ENCODE peak calls at places on chromosomes 11 and 22, in eight cellular contexts. V is vagina, Q is myocyte, F is IMR-90, B is HFFc6, P is cardiac muscle cell, W is NCI-H1092 treated with DMSO at 0.1 percent for 48 hours, Y is ovary. Z is an unnamed sample.

GRCh38 chr11:1650918-1651262 is 21.3 kb downstream of the KRTAP5-5 start:
- DNase-seq in V (no peak), Q (no peak), F (no peak), B (no peak), P (no peak), W (no peak), Y (no peak), Z (no peak)

GRCh38 chr11:112597290-112597689 is 336.6 kb upstream of the PLET1 start:
- DNase-seq in V (no peak), Q (no peak), F (no peak), B (no peak), P (no peak), W (no peak), Y (no peak), Z (no peak)

GRCh38 chr22:49887074-49887471 is 31.2 kb downstream of the ALG12 start:
- DNase-seq in V (no peak), Q (no peak), F (no peak), B (no peak), P (no peak), W (no peak), Y (no peak), Z (no peak)

GRCh38 chr22:37640591-37641250 is 1.3 kb downstream of the SH3BP1 start:
- DNase-seq in V (no peak), Q (no peak), F (no peak), B (no peak), P (no peak), W (no peak), Y (no peak), Z (no peak)

GRCh38 chr22:44360306-44360685 is 47.5 kb upstream of the SHISAL1 start:
- DNase-seq in V (no peak), Q (no peak), F (no peak), B (no peak), P (no peak), W (no peak), Y (no peak), Z (no peak)

GRCh38 chr11:73978576-73979086 is 4.0 kb downstream of the UCP2 start:
- DNase-seq in V (peak), Q (no peak), F (peak), B (peak), P (no peak), W (no peak), Y (no peak), Z (no peak)

GRCh38 chr22:27378343-27378800 is 423.2 kb downstream of the MN1 start:
- DNase-seq in V (no peak), Q (no peak), F (no peak), B (no peak), P (no peak), W (no peak), Y (no peak), Z (peak)

GRCh38 chr11:85123752-85124231 is 503.4 kb downstream of the DLG2 start:
- DNase-seq in V (no peak), Q (no peak), F (no peak), B (no peak), P (no peak), W (no peak), Y (no peak), Z (no peak)

GRCh38 chr22:32839776-32840571 is 38.5 kb downstream of the TIMP3 start:
- DNase-seq in V (no peak), Q (no peak), F (peak), B (no peak), P (no peak), W (no peak), Y (peak), Z (peak)

GRCh38 chr11:31325162-31325561 is 44.4 kb downstream of the DCDC1 start:
- DNase-seq in V (no peak), Q (peak), F (peak), B (peak), P (no peak), W (no peak), Y (no peak), Z (no peak)

GRCh38 chr11:10308208-10308954 is 3.5 kb downstream of the ADM start:
- DNase-seq in V (no peak), Q (no peak), F (peak), B (no peak), P (no peak), W (no peak), Y (no peak), Z (no peak)

GRCh38 chr22:26445577-26446275 is 16.7 kb downstream of the ASPHD2 start:
- DNase-seq in V (no peak), Q (peak), F (no peak), B (no peak), P (no peak), W (no peak), Y (no peak), Z (no peak)

GRCh38 chr11:17597770-17598169 is 50.7 kb downstream of the OTOG start:
- DNase-seq in V (peak), Q (no peak), F (no peak), B (no peak), P (no peak), W (no peak), Y (peak), Z (no peak)

GRCh38 chr22:44452531-44453420 is 45.3 kb downstream of the RTL6 start:
- DNase-seq in V (peak), Q (no peak), F (no peak), B (no peak), P (no peak), W (no peak), Y (no peak), Z (no peak)

GRCh38 chr11:1371836-1372465 is 17.8 kb upstream of the BRSK2 start:
- DNase-seq in V (no peak), Q (no peak), F (no peak), B (no peak), P (no peak), W (no peak), Y (no peak), Z (no peak)

GRCh38 chr11:20000393-20001134 is 159.7 kb downstream of the DBX1 start:
- DNase-seq in V (no peak), Q (no peak), F (no peak), B (no peak), P (peak), W (peak), Y (peak), Z (peak)

GRCh38 chr11:72658989-72659640 is 15.1 kb downstream of the PDE2A start:
- DNase-seq in V (no peak), Q (no peak), F (no peak), B (no peak), P (no peak), W (no peak), Y (no peak), Z (no peak)

GRCh38 chr11:114348200-114349191 is 51.8 kb downstream of the C11orf71 start:
- DNase-seq in V (no peak), Q (peak), F (peak), B (peak), P (peak), W (peak), Y (no peak), Z (peak)

GRCh38 chr11:78419327-78419726 is 1.7 kb upstream of the GAB2 start:
- DNase-seq in V (no peak), Q (peak), F (peak), B (peak), P (no peak), W (peak), Y (peak), Z (no peak)

GRCh38 chr11:13042873-13043338 is 33.8 kb downstream of the RASSF10 start:
- DNase-seq in V (no peak), Q (no peak), F (no peak), B (no peak), P (no peak), W (peak), Y (no peak), Z (no peak)

GRCh38 chr11:45659818-45660160 is 5.6 kb downstream of the CHST1 start:
- DNase-seq in V (no peak), Q (peak), F (no peak), B (no peak), P (no peak), W (peak), Y (peak), Z (no peak)

GRCh38 chr22:36237462-36238347 is 1.6 kb downstream of the APOL2 start:
- DNase-seq in V (peak), Q (peak), F (no peak), B (no peak), P (no peak), W (no peak), Y (no peak), Z (no peak)

GRCh38 chr11:123391646-123392348 is 38.3 kb upstream of the GRAMD1B start:
- DNase-seq in V (no peak), Q (no peak), F (no peak), B (no peak), P (no peak), W (no peak), Y (no peak), Z (no peak)

Z was measured in nephron progenitor cell.